ENCODE peak calls at places on chromosomes 7 and 10, in four cellular contexts. L is anterior cingulate cortex; C is CD8-positive, alpha-beta memory T cell; X is NCI-H524 treated with DMSO at 0.1 percent for 48 hours. O is an unnamed sample.

GRCh38 chr7:51428226-51428887 is 111.7 kb upstream of the COBL start:
- DNase-seq in L (no peak), C (no peak), X (no peak), O (no peak)

GRCh38 chr10:75406158-75407065 is 4.8 kb upstream of the ZNF503 start:
- DNase-seq in L (no peak), C (no peak), X (no peak), O (no peak)

GRCh38 chr7:136105191-136105590 is 128.0 kb upstream of the MTPN start:
- DNase-seq in L (no peak), C (no peak), X (no peak), O (no peak)

GRCh38 chr7:10793995-10794780 is 179.5 kb upstream of the PHF14 start:
- DNase-seq in L (no peak), C (no peak), X (no peak), O (no peak)

GRCh38 chr7:128890306-128891109 is 20.0 kb downstream of the KCP start:
- DNase-seq in L (no peak), C (no peak), X (no peak), O (no peak)

GRCh38 chr10:31620236-31621151 is 301.5 kb downstream of the ZEB1 start:
- DNase-seq in L (no peak), C (no peak), X (peak; percentile 8), O (no peak)

GRCh38 chr10:91287276-91287675 is 66.8 kb downstream of the PCGF5 start:
- DNase-seq in L (no peak), C (no peak), X (no peak), O (no peak)

GRCh38 chr7:2872296-2872874 is 28.3 kb upstream of the GNA12 start:
- DNase-seq in L (peak; percentile 21), C (no peak), X (peak; percentile 58), O (no peak)

GRCh38 chr7:27739301-27739913 is 555 bp upstream of the TAX1BP1 start:
- DNase-seq in L (no peak), C (no peak), X (no peak), O (peak; percentile 4)

GRCh38 chr10:78539247-78539766 is 505.6 kb downstream of the RPS24 start:
- DNase-seq in L (no peak), C (no peak), X (no peak), O (no peak)

GRCh38 chr7:30707391-30708351 is 25.4 kb upstream of the CRHR2 start:
- DNase-seq in L (no peak), C (no peak), X (no peak), O (no peak)

GRCh38 chr7:79531116-79531515 is 77.6 kb upstream of the MAGI2 start:
- DNase-seq in L (no peak), C (no peak), X (no peak), O (no peak)

GRCh38 chr7:123681561-123681960 is 25.9 kb downstream of the LMOD2 start:
- DNase-seq in L (no peak), C (no peak), X (no peak), O (no peak)

GRCh38 chr10:74500026-74500704 is 326.2 kb upstream of the KAT6B start:
- DNase-seq in L (no peak), C (no peak), X (no peak), O (no peak)

GRCh38 chr10:129932182-129932581 is 31.9 kb downstream of the EBF3 start:
- DNase-seq in L (no peak), C (no peak), X (no peak), O (no peak)

GRCh38 chr7:107644704-107645083 is 15.9 kb upstream of the SLC26A4 start:
- DNase-seq in L (no peak), C (no peak), X (no peak), O (no peak)

GRCh38 chr7:156640949-156641485 is 443 bp downstream of the RNF32 start:
- DNase-seq in L (no peak), C (no peak), X (no peak), O (peak; percentile 37)

GRCh38 chr10:125639846-125640245 is 43.1 kb downstream of the TEX36 start:
- DNase-seq in L (no peak), C (no peak), X (no peak), O (no peak)

GRCh38 chr10:23364378-23364777 is 19.8 kb upstream of the C10orf67 start:
- DNase-seq in L (no peak), C (no peak), X (no peak), O (no peak)

GRCh38 chr10:14588084-14588937 is 186.4 kb downstream of the FAM107B start:
- DNase-seq in L (no peak), C (no peak), X (no peak), O (no peak)

GRCh38 chr7:86926732-86927131 is 132.7 kb downstream of the ELAPOR2 start:
- DNase-seq in L (no peak), C (peak; percentile 7), X (no peak), O (peak; percentile 6)

GRCh38 chr7:111682576-111683372 is 120.5 kb upstream of the IMMP2L start:
- DNase-seq in L (no peak), C (no peak), X (no peak), O (no peak)

GRCh38 chr7:22150221-22150620 is 204.5 kb upstream of the CDCA7L start:
- DNase-seq in L (no peak), C (no peak), X (no peak), O (no peak)

GRCh38 chr7:91759205-91759863 is 121.2 kb downstream of the MTERF1 start:
- DNase-seq in L (no peak), C (no peak), X (no peak), O (no peak)

GRCh38 chr7:113217314-113217713 is 99.0 kb upstream of the SMIM30 start:
- DNase-seq in L (no peak), C (no peak), X (no peak), O (no peak)

GRCh38 chr7:133934974-133935330 is 192.2 kb upstream of the LRGUK start:
- DNase-seq in L (no peak), C (no peak), X (no peak), O (no peak)

GRCh38 chr10:71326464-71326881 is 7.4 kb downstream of the SLC29A3 start:
- DNase-seq in L (no peak), C (no peak), X (no peak), O (no peak)